ENCODE peak calls at places on chromosomes 1 and 21, in four cellular contexts. One of them, this sample, is unnamed.

GRCh38 chr21:42094811-42095210 is 23.7 kb downstream of the UMODL1 start:
- DNase-seq in RWPE1: no peak
- DNase-seq in HTR-8/SVneo: no peak
- DNase-seq in iPS DF 6.9: no peak
- DNase-seq in this sample: no peak

GRCh38 chr1:210347112-210347511 is 18.4 kb downstream of the HHAT start:
- DNase-seq in RWPE1: no peak
- DNase-seq in HTR-8/SVneo: no peak
- DNase-seq in iPS DF 6.9: no peak
- DNase-seq in this sample: no peak

GRCh38 chr1:39043513-39043912 is 17.4 kb downstream of the NDUFS5 start:
- DNase-seq in RWPE1: no peak
- DNase-seq in HTR-8/SVneo: no peak
- DNase-seq in iPS DF 6.9: no peak
- DNase-seq in this sample: no peak

GRCh38 chr1:17438977-17439249 is 564 bp downstream of the RCC2 start:
- DNase-seq in RWPE1: no peak
- DNase-seq in HTR-8/SVneo: no peak
- DNase-seq in iPS DF 6.9: no peak
- DNase-seq in this sample: peak; percentile 23

GRCh38 chr1:6476483-6476882 is 10.5 kb upstream of the TNFRSF25 start:
- DNase-seq in RWPE1: no peak
- DNase-seq in HTR-8/SVneo: no peak
- DNase-seq in iPS DF 6.9: no peak
- DNase-seq in this sample: no peak

GRCh38 chr1:62727656-62728396 is 39.6 kb upstream of the DOCK7 start:
- DNase-seq in RWPE1: no peak
- DNase-seq in HTR-8/SVneo: no peak
- DNase-seq in iPS DF 6.9: no peak
- DNase-seq in this sample: no peak

GRCh38 chr1:34165422-34165921 is 442 bp upstream of the CSMD2 start:
- DNase-seq in RWPE1: no peak
- DNase-seq in HTR-8/SVneo: no peak
- DNase-seq in iPS DF 6.9: no peak
- DNase-seq in this sample: no peak

GRCh38 chr1:196493881-196494280 is 114.4 kb downstream of the KCNT2 start:
- DNase-seq in RWPE1: no peak
- DNase-seq in HTR-8/SVneo: no peak
- DNase-seq in iPS DF 6.9: no peak
- DNase-seq in this sample: no peak

GRCh38 chr1:31647106-31647505 is 2.4 kb upstream of the PEF1 start:
- DNase-seq in RWPE1: no peak
- DNase-seq in HTR-8/SVneo: no peak
- DNase-seq in iPS DF 6.9: no peak
- DNase-seq in this sample: no peak

GRCh38 chr1:225526878-225527277 is 99.0 kb upstream of the LBR start:
- DNase-seq in RWPE1: no peak
- DNase-seq in HTR-8/SVneo: no peak
- DNase-seq in iPS DF 6.9: no peak
- DNase-seq in this sample: peak; percentile 13

GRCh38 chr1:218785928-218786327 is 387.8 kb upstream of the LYPLAL1 start:
- DNase-seq in RWPE1: no peak
- DNase-seq in HTR-8/SVneo: no peak
- DNase-seq in iPS DF 6.9: no peak
- DNase-seq in this sample: no peak

GRCh38 chr1:54135436-54136120 is 17.2 kb downstream of the CDCP2 start:
- DNase-seq in RWPE1: no peak
- DNase-seq in HTR-8/SVneo: no peak
- DNase-seq in iPS DF 6.9: no peak
- DNase-seq in this sample: no peak

GRCh38 chr1:154696001-154696400 is 88.0 kb upstream of the ADAR start:
- DNase-seq in RWPE1: no peak
- DNase-seq in HTR-8/SVneo: no peak
- DNase-seq in iPS DF 6.9: no peak
- DNase-seq in this sample: no peak

GRCh38 chr21:36076878-36077658 is 7.2 kb downstream of the CBR1 start:
- DNase-seq in RWPE1: no peak
- DNase-seq in HTR-8/SVneo: no peak
- DNase-seq in iPS DF 6.9: no peak
- DNase-seq in this sample: no peak

GRCh38 chr1:2595261-2595811 is 8.8 kb downstream of the PRXL2B start:
- DNase-seq in RWPE1: no peak
- DNase-seq in HTR-8/SVneo: no peak
- DNase-seq in iPS DF 6.9: no peak
- DNase-seq in this sample: no peak

GRCh38 chr1:175904808-175905207 is 161.4 kb upstream of the TNR start:
- DNase-seq in RWPE1: no peak
- DNase-seq in HTR-8/SVneo: no peak
- DNase-seq in iPS DF 6.9: no peak
- DNase-seq in this sample: no peak

GRCh38 chr1:177858222-177858894 is 111.5 kb downstream of the SEC16B start:
- DNase-seq in RWPE1: no peak
- DNase-seq in HTR-8/SVneo: no peak
- DNase-seq in iPS DF 6.9: no peak
- DNase-seq in this sample: no peak

GRCh38 chr1:117683571-117684285 is 77.9 kb downstream of the TENT5C start:
- DNase-seq in RWPE1: no peak
- DNase-seq in HTR-8/SVneo: no peak
- DNase-seq in iPS DF 6.9: no peak
- DNase-seq in this sample: no peak

GRCh38 chr1:5386371-5386770 is 605.9 kb downstream of the NPHP4 start:
- DNase-seq in RWPE1: no peak
- DNase-seq in HTR-8/SVneo: no peak
- DNase-seq in iPS DF 6.9: no peak
- DNase-seq in this sample: no peak

GRCh38 chr1:8863712-8864324 is 14.7 kb downstream of the ENO1 start:
- DNase-seq in RWPE1: no peak
- DNase-seq in HTR-8/SVneo: no peak
- DNase-seq in iPS DF 6.9: no peak
- DNase-seq in this sample: no peak

GRCh38 chr1:11394592-11395229 is 84.2 kb upstream of the DISP3 start:
- DNase-seq in RWPE1: no peak
- DNase-seq in HTR-8/SVneo: no peak
- DNase-seq in iPS DF 6.9: no peak
- DNase-seq in this sample: no peak

This sample was measured in hypothalamus.